ENCODE peak calls at places on chromosomes 1 and 21, in nine cellular contexts. V is HL-60; G is GM19239; J is T follicular helper cell; I is astrocyte of the hippocampus; M is thoracic aorta; N is activated CD8-positive, alpha-beta memory T cell treated with anti-CD3 and anti-CD28 coated beads for 4 hours; Y is fibroblast of the conjunctiva; H is RPMI8226. K is an unnamed sample.

GRCh38 chr1:145994391-145995120 is 1.8 kb downstream of the TXNIP start:
- DNase-seq in V (peak; percentile 52), G (no peak), J (no peak), I (no peak), M (no peak), N (no peak), Y (no peak), H (peak; percentile 71), K (no peak)

GRCh38 chr1:93827128-93827527 is 51.9 kb downstream of the DNTTIP2 start:
- DNase-seq in V (no peak), G (no peak), J (no peak), I (no peak), M (no peak), N (no peak), Y (peak; percentile 26), H (no peak), K (no peak)

GRCh38 chr1:205162301-205162700 is 40.5 kb upstream of the RBBP5 start:
- DNase-seq in V (no peak), G (no peak), J (no peak), I (peak; percentile 77), M (no peak), N (no peak), Y (no peak), H (no peak), K (no peak)

GRCh38 chr1:178417858-178418257 is 78.9 kb downstream of the CLEC20A start:
- DNase-seq in V (no peak), G (no peak), J (no peak), I (peak; percentile 34), M (no peak), N (no peak), Y (peak; percentile 8), H (no peak), K (peak; percentile 57)

GRCh38 chr1:156661932-156662587 is 15.1 kb downstream of the NES start:
- DNase-seq in V (peak; percentile 41), G (no peak), J (no peak), I (peak; percentile 49), M (no peak), N (no peak), Y (no peak), H (no peak), K (no peak)

GRCh38 chr1:966603-967295 is 467 bp downstream of the PLEKHN1 start:
- DNase-seq in V (peak; percentile 50), G (peak; percentile 98), J (peak; percentile 62), I (peak; percentile 80), M (no peak), N (peak; percentile 68), Y (no peak), H (peak; percentile 92), K (peak; percentile 33)

GRCh38 chr1:216528816-216529215 is 105.6 kb upstream of the USH2A start:
- DNase-seq in V (no peak), G (no peak), J (no peak), I (no peak), M (no peak), N (no peak), Y (no peak), H (peak; percentile 20), K (no peak)

GRCh38 chr1:179156026-179156425 is 73.5 kb downstream of the ABL2 start:
- DNase-seq in V (no peak), G (no peak), J (no peak), I (no peak), M (no peak), N (no peak), Y (no peak), H (no peak), K (no peak)

GRCh38 chr21:44352253-44352860 is 1.1 kb upstream of the TRPM2 start:
- DNase-seq in V (peak; percentile 23), G (no peak), J (no peak), I (no peak), M (no peak), N (no peak), Y (no peak), H (no peak), K (no peak)

GRCh38 chr1:245195398-245195797 is 40.6 kb downstream of the KIF26B start:
- DNase-seq in V (no peak), G (no peak), J (no peak), I (no peak), M (no peak), N (no peak), Y (no peak), H (no peak), K (no peak)

GRCh38 chr21:26137379-26138060 is 33.0 kb downstream of the APP start:
- DNase-seq in V (no peak), G (no peak), J (no peak), I (no peak), M (no peak), N (no peak), Y (no peak), H (no peak), K (peak; percentile 18)

GRCh38 chr1:212699839-212700596 is at the start of gene BATF3:
- DNase-seq in V (no peak), G (peak; percentile 34), J (peak; percentile 25), I (peak; percentile 52), M (peak; percentile 10), N (peak; percentile 69), Y (no peak), H (no peak), K (no peak)

GRCh38 chr1:220151454-220151853 is 57.5 kb downstream of the IARS2 start:
- DNase-seq in V (no peak), G (no peak), J (no peak), I (peak; percentile 76), M (no peak), N (no peak), Y (peak; percentile 17), H (no peak), K (no peak)

K was measured in stromal cell of bone marrow.